ENCODE peak calls at places on chromosome 9, in eight cellular contexts. A is psoas muscle; D is left lung; M is stimulated activated CD4-positive, alpha-beta T cell treated with anti-CD3 and anti-CD28 coated beads, TNF-alpha, amount 100 ng/mL, for 4 hours; W is hepatic stellate cell; K is Panc1; G is cardiac fibroblast; Z is A549. V is an unnamed sample.

GRCh38 chr9:34343090-34343489 is 13.7 kb downstream of the NUDT2 start:
- DNase-seq in D (no peak), W (no peak), G (peak; percentile 62), M (no peak), Z (no peak), A (peak; percentile 92), K (no peak), V (no peak)

GRCh38 chr9:35651964-35652828 is 1.5 kb upstream of the SIT1 start:
- DNase-seq in K (no peak), W (no peak), G (peak; percentile 67), A (no peak), M (no peak), D (no peak), Z (peak; percentile 75), V (no peak)

GRCh38 chr9:125457357-125457756 is 195.7 kb downstream of the GAPVD1 start:
- DNase-seq in G (no peak), D (no peak), K (no peak), W (no peak), M (no peak), Z (no peak), A (no peak), V (no peak)

GRCh38 chr9:117487555-117488175 is 72.8 kb upstream of the ASTN2 start:
- DNase-seq in A (peak; percentile 82), W (peak; percentile 67), M (peak; percentile 9), G (peak; percentile 52), Z (peak; percentile 71), K (peak; percentile 39), D (peak; percentile 88), V (peak; percentile 64)

GRCh38 chr9:131304676-131305366 is 15.3 kb downstream of the PLPP7 start:
- DNase-seq in K (no peak), M (no peak), W (no peak), A (no peak), Z (no peak), D (no peak), G (no peak), V (no peak)

GRCh38 chr9:130741831-130742449 is 48.4 kb downstream of the EXOSC2 start:
- DNase-seq in G (peak; percentile 21), K (no peak), M (no peak), A (no peak), W (peak; percentile 59), Z (peak; percentile 41), D (no peak), V (no peak)

GRCh38 chr9:35570709-35571108 is 34.4 kb upstream of the TESK1 start:
- DNase-seq in A (no peak), K (no peak), W (no peak), G (no peak), M (no peak), Z (no peak), D (no peak), V (no peak)

GRCh38 chr9:37486616-37487544 is 1.1 kb downstream of the POLR1E start:
- DNase-seq in M (no peak), K (no peak), G (peak; percentile 96), A (no peak), Z (no peak), W (peak; percentile 70), D (no peak), V (no peak)

GRCh38 chr9:127915801-127916664 is 808 bp downstream of the ST6GALNAC4 start:
- DNase-seq in W (no peak), A (no peak), G (no peak), K (no peak), M (no peak), D (no peak), Z (no peak), V (peak; percentile 26)

GRCh38 chr9:93168581-93168980 is 15.4 kb upstream of the WNK2 start:
- DNase-seq in D (no peak), K (no peak), G (no peak), A (no peak), Z (no peak), M (no peak), W (no peak), V (no peak)

GRCh38 chr9:110777201-110777842 is 108.7 kb downstream of the MUSK start:
- DNase-seq in K (no peak), G (peak; percentile 80), Z (no peak), D (no peak), W (no peak), A (no peak), M (no peak), V (peak; percentile 68)

GRCh38 chr9:37382161-37382981 is 40.1 kb upstream of the GRHPR start:
- DNase-seq in A (no peak), K (no peak), D (no peak), Z (no peak), G (no peak), M (no peak), W (no peak), V (no peak)

GRCh38 chr9:125568616-125569015 is 138.4 kb downstream of the MAPKAP1 start:
- DNase-seq in W (no peak), G (peak; percentile 75), M (no peak), D (no peak), Z (no peak), A (no peak), K (no peak), V (no peak)

GRCh38 chr9:4344946-4345345 is 45.1 kb upstream of the GLIS3 start:
- DNase-seq in D (no peak), G (no peak), M (no peak), Z (no peak), K (no peak), W (no peak), A (no peak), V (no peak)

GRCh38 chr9:110543631-110544051 is 35.9 kb downstream of the SVEP1 start:
- DNase-seq in D (no peak), K (no peak), A (peak; percentile 48), Z (no peak), G (peak; percentile 86), W (no peak), M (no peak), V (peak; percentile 6)

GRCh38 chr9:5893591-5894236 is 3.0 kb downstream of the MLANA start:
- DNase-seq in G (no peak), Z (peak; percentile 52), K (no peak), A (no peak), M (no peak), D (no peak), W (no peak), V (no peak)

V was measured in endothelial cell of umbilical vein.